ENCODE peak calls at places on chromosomes 3 and 15, in four cellular contexts. X is body of pancreas, E is pancreas, P is keratinocyte. O is an unnamed sample. For H3K4me1 and H3K36me3, the result is how much of the 10 kb centered on the place peaks cover.

GRCh38 chr3:51670711-51671089 is 352 bp upstream of the TEX264 start:
- DNase-seq in X (no peak), E (no peak), P (no peak), O (no peak)

GRCh38 chr3:151367448-151367847 is 17.1 kb downstream of the P2RY12 start:
- DNase-seq in X (no peak), E (no peak), P (no peak), O (no peak)

GRCh38 chr3:27633224-27633545 is 88.9 kb downstream of the EOMES start:
- DNase-seq in X (no peak), E (no peak), P (no peak), O (no peak)

GRCh38 chr3:20905210-20905805 is 719.3 kb upstream of the SGO1 start:
- DNase-seq in X (no peak), E (no peak), P (no peak), O (no peak)

GRCh38 chr3:188067932-188068331 is 86.0 kb upstream of the LPP start:
- DNase-seq in X (no peak), E (no peak), P (no peak), O (no peak)

GRCh38 chr3:28745436-28745835 is 396.8 kb upstream of the AZI2 start:
- DNase-seq in X (no peak), E (no peak), P (peak), O (no peak)

GRCh38 chr3:42710323-42711021 is 7.9 kb upstream of the HHATL start:
- DNase-seq in X (no peak), E (no peak), P (no peak), O (no peak)

GRCh38 chr15:96328101-96328958 is 2.2 kb upstream of the NR2F2 start:
- DNase-seq in X (no peak), E (no peak), P (no peak), O (no peak)

GRCh38 chr15:58221591-58222241 is 83.5 kb downstream of the AQP9 start:
- DNase-seq in X (no peak), E (no peak), P (no peak), O (no peak)

GRCh38 chr3:149678365-149678948 is 20.6 kb upstream of the WWTR1 start:
- DNase-seq in X (no peak), E (no peak), P (peak), O (no peak)

GRCh38 chr3:40130721-40131120 is 178.8 kb upstream of the EIF1B start:
- DNase-seq in X (no peak), E (no peak), P (no peak), O (no peak)

GRCh38 chr3:71416868-71417267 is 166.7 kb downstream of the FOXP1 start:
- DNase-seq in X (no peak), E (no peak), P (no peak), O (no peak)

GRCh38 chr15:92001307-92001706 is 147.8 kb downstream of the SLCO3A1 start:
- DNase-seq in X (no peak), E (no peak), P (no peak), O (no peak)

GRCh38 chr15:47551079-47551478 is 166.2 kb upstream of the SEMA6D start:
- DNase-seq in X (no peak), E (no peak), P (no peak), O (no peak)

GRCh38 chr15:81327526-81327925 is 3.6 kb upstream of the STARD5 start:
- DNase-seq in X (no peak), E (no peak), P (no peak), O (no peak)

GRCh38 chr15:92082217-92082843 is 228.8 kb downstream of the SLCO3A1 start:
- DNase-seq in X (peak), E (peak), P (no peak), O (peak)

GRCh38 chr15:77414781-77415442 is 5.0 kb downstream of the PEAK1 start:
- DNase-seq in X (no peak), E (no peak), P (no peak), O (no peak)

GRCh38 chr15:101012326-101013040 is 93.3 kb downstream of the LRRK1 start:
- DNase-seq in X (no peak), E (no peak), P (no peak), O (no peak)

GRCh38 chr3:49377483-49377882 is 19.3 kb upstream of the GPX1 start:
- DNase-seq in X (no peak), E (no peak), P (no peak), O (no peak)

GRCh38 chr3:189331002-189331418 is 159.2 kb downstream of the TPRG1 start:
- DNase-seq in X (no peak), E (no peak), P (no peak), O (no peak)

GRCh38 chr3:4750306-4751056 is 228.8 kb upstream of the BHLHE40 start:
- DNase-seq in X (no peak), E (no peak), P (no peak), O (no peak)

GRCh38 chr15:80251505-80252280 is at the start of gene CTXND1:
- DNase-seq in X (no peak), E (peak), P (no peak), O (no peak)

GRCh38 chr3:134883697-134884385 is 88.8 kb downstream of the EPHB1 start:
- DNase-seq in X (no peak), E (no peak), P (no peak), O (no peak)

GRCh38 chr15:48001393-48002059 is 119.3 kb upstream of the SLC24A5 start:
- DNase-seq in X (no peak), E (no peak), P (no peak), O (no peak)

GRCh38 chr3:21641959-21642358 is 109.1 kb downstream of the ZNF385D start:
- DNase-seq in X (no peak), E (no peak), P (no peak), O (no peak)

GRCh38 chr15:40914486-40914885 is 14.7 kb upstream of the DLL4 start:
- DNase-seq in X (no peak), E (no peak), P (no peak), O (no peak)

GRCh38 chr3:170780955-170781354 is 89.0 kb downstream of the RPL22L1 start:
- DNase-seq in X (no peak), E (no peak), P (no peak), O (no peak)

GRCh38 chr3:10233988-10234387 is 14.3 kb upstream of the TATDN2 start:
- DNase-seq in X (no peak), E (no peak), P (no peak), O (no peak)

GRCh38 chr3:159538507-159538906 is 450.1 kb upstream of the IL12A start:
- DNase-seq in X (no peak), E (no peak), P (no peak), O (no peak)

GRCh38 chr3:177703788-177704187 is 506.5 kb upstream of the TBL1XR1 start:
- DNase-seq in X (no peak), E (no peak), P (no peak), O (no peak)

GRCh38 chr3:139301654-139302053 is 42.2 kb upstream of the MRPS22 start:
- DNase-seq in X (no peak), E (no peak), P (no peak), O (peak)

GRCh38 chr3:105402287-105402801 is 35.6 kb downstream of the ALCAM start:
- DNase-seq in X (no peak), E (no peak), P (peak), O (no peak)

GRCh38 chr3:79846148-79846933 is 78.5 kb upstream of the ROBO1 start:
- DNase-seq in X (no peak), E (no peak), P (no peak), O (no peak)

GRCh38 chr3:185778821-185779220 is 46.0 kb downstream of the IGF2BP2 start:
- DNase-seq in X (no peak), E (no peak), P (no peak), O (no peak)
- H3K4me1 ChIP-seq in X (under half), E (under half), P (under half), O (under half)

DNA sequence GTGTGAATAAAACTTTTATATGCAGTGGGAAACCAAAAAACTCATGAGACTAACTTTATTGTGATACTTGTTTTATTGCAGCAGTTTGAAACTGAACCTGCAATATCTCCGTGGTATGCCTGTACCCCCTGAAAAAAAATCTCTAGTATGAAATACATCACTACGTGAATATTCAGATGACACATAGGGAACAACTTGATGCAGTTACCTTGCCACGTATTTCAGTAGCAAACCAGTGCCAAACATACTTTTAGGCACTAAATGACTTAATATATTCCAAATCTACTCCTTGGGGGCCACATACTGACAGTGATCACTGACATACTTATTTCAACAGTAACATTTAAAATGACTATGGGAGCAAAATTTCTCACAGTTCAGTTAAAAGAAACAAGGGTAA is 13.8 kb downstream of the CRBN start:
- DNase-seq in X (no peak), E (no peak), P (no peak), O (no peak)
- H3K36me3 ChIP-seq in X (under half), E (under half), P (under half), O (under half)

DNA sequence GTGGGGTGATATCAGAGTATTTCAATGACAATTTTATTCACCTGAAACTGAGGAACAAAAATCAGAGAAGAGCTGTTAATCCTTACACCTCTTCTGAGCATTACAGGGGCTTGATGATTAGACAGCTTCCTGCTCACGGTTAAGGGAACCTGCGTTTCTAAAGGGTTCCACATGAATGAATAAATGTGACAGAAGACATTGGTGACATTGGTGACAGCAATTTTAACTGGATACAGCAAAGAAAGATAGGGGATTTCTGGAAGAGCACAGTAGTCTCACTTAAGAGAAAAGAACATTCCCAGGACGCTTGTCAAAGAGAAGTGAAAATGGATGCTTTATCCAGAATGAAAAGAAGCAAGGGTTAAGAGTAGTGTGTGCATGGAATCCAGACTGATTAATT is 235.9 kb upstream of the CNTN3 start:
- DNase-seq in X (no peak), E (no peak), P (no peak), O (no peak)
- H3K4me1 ChIP-seq in X (under half), E (under half), P (under half), O (under half)

DNA sequence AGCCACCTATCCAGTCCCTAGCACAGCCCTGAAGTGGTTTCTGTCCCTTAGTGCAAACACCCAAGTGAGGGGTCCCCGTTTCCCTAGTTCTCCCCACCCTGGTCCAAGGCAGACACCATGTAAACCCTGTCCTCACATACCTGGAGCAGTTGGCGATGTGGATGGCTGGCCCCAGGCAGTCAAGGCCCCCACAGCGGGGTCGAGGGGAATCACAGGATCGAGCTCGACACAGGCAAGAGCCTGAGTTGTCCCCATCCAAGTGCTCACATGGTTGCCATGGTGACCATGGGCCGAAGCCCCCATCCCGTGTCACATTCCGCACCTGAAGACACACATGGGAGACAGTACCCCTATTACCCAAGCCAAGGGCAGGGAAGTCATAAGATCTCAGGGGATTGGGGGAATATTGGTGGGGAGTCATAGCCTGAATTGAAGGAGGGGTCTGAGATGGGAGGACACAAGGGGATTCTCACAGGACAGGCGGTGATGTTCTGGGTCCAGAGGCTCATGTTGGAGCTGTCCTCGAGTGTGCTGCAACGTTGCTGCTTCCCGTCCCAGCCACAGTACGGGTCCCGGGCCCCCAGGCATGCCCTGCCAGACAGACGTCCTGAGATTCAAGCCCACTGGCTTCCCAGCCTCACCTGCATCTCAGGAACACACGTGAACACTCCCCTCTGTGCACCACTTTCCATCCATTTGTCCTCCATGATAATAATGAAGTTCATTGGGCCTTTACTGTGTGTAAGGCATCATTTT is 112.1 kb downstream of the SEMA5B start:
- DNase-seq in X (no peak), E (no peak), P (no peak), O (no peak)
- H3K36me3 ChIP-seq in X (under half), E (under half), P (under half), O (under half)

DNA sequence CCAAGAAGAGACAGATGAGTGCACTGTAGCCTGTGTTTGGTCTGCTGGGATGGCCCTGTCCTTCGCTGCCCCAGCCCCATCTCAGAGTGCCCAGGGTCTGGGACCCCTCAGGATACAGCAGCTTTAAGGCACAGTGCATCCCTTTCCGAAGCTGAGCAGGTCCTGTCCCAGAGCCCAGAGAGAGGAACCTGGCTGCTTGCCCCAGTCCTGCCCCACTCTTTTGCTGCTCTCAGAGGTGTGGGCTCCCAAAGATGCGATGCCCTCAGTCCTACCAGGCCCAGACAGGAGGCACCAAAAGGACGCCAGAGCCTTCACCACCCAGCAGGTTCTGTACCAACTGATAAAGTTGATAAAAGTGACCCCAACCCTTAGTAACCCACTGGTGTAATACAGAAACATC is 8.2 kb downstream of the PLCD1 start:
- DNase-seq in X (no peak), E (no peak), P (no peak), O (no peak)
- H3K4me1 ChIP-seq in X (under half), E (under half), P (under half), O (under half)

GRCh38 chr3:31621314-31621713 is 88.6 kb downstream of the STT3B start:
- DNase-seq in X (no peak), E (no peak), P (no peak), O (no peak)
- H3K36me3 ChIP-seq in X (under half), E (under half), P (under half), O (under half)

DNA sequence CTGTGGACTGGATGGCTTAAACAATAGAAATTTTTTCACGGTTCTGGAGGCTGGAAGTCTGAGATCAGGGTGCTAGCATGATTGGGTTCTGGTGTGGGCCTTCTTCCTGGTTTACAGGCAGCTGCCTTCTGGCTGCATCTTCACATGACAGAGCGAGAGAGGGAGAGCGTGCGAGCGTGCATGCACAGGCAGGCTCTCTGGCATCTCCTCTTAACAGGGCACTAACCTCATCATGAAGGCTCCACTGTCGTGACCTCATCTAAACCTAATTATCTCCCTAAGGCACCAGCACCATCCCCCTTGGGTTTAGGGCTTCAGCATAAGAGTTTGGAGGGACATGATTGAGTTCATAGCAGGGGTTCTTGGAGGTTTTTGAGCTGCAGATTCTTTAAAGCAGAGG is 292.0 kb upstream of the C2CD4B start:
- DNase-seq in X (no peak), E (no peak), P (peak), O (no peak)
- H3K4me1 ChIP-seq in X (under half), E (under half), P (under half), O (under half)

GRCh38 chr3:57918123-57918837 is 89.9 kb upstream of the FLNB start:
- DNase-seq in X (no peak), E (no peak), P (peak), O (no peak)

GRCh38 chr3:57919987-57920386 is 88.2 kb upstream of the FLNB start:
- DNase-seq in X (no peak), E (no peak), P (no peak), O (no peak)

GRCh38 chr3:57923101-57923500 is 85.1 kb upstream of the FLNB start:
- DNase-seq in X (no peak), E (no peak), P (no peak), O (no peak)

GRCh38 chr3:57917611-57918010 is 90.6 kb upstream of the FLNB start:
- DNase-seq in X (no peak), E (no peak), P (no peak), O (no peak)
- H3K36me3 ChIP-seq in X (under half), E (under half), P (under half), O (under half)

GRCh38 chr3:61899700-61900462 is 338.5 kb downstream of the PTPRG start:
- DNase-seq in X (no peak), E (no peak), P (no peak), O (no peak)
- H3K4me1 ChIP-seq in X (under half), E (under half), P (under half), O (under half)

GRCh38 chr3:161252143-161252542 is 31.0 kb downstream of the NMD3 start:
- DNase-seq in X (no peak), E (no peak), P (no peak), O (no peak)

GRCh38 chr3:161250116-161250515 is 29.0 kb downstream of the NMD3 start:
- DNase-seq in X (no peak), E (no peak), P (no peak), O (no peak)

GRCh38 chr3:161251716-161252115 is 30.6 kb downstream of the NMD3 start:
- DNase-seq in X (no peak), E (no peak), P (no peak), O (no peak)

GRCh38 chr3:161254861-161255260 is 33.8 kb downstream of the NMD3 start:
- DNase-seq in X (no peak), E (no peak), P (no peak), O (no peak)

GRCh38 chr3:161253711-161254110 is 32.6 kb downstream of the NMD3 start:
- DNase-seq in X (no peak), E (no peak), P (no peak), O (no peak)
- H3K36me3 ChIP-seq in X (under half), E (under half), P (under half), O (under half)

O was measured in aorta.